ENCODE peak calls at places on chromosomes 1 and 21, in five cellular contexts. V, F, X, L and B are unnamed samples.

GRCh38 chr1:174968750-174969244 is 30.9 kb upstream of the CACYBP start:
- DNase-seq in L (no peak), X (no peak), V (no peak), F (no peak), B (no peak)

GRCh38 chr1:9848022-9848421 is 24.3 kb upstream of the CLSTN1 start:
- DNase-seq in L (no peak), V (no peak), F (peak), X (no peak), B (no peak)

GRCh38 chr1:50156241-50157010 is 47.7 kb downstream of the ELAVL4 start:
- DNase-seq in X (no peak), V (no peak), F (no peak), L (no peak), B (no peak)

GRCh38 chr1:112712701-112713128 is 2.4 kb downstream of the PPM1J start:
- DNase-seq in F (no peak), L (no peak), X (no peak), V (no peak), B (no peak)

GRCh38 chr1:13829152-13829769 is 129.3 kb downstream of the PRDM2 start:
- DNase-seq in X (no peak), V (peak), L (peak), F (peak), B (no peak)

GRCh38 chr1:166915941-166916340 is 39.9 kb upstream of the TADA1 start:
- DNase-seq in F (no peak), L (no peak), V (no peak), X (no peak), B (no peak)

GRCh38 chr1:99727575-99728190 is 38.8 kb downstream of the FRRS1 start:
- DNase-seq in V (no peak), X (no peak), L (no peak), F (no peak), B (no peak)

GRCh38 chr1:71792264-71792663 is 490.1 kb downstream of the NEGR1 start:
- DNase-seq in V (no peak), L (no peak), F (no peak), X (no peak), B (no peak)

GRCh38 chr1:3142236-3142635 is 73.2 kb downstream of the PRDM16 start:
- DNase-seq in F (no peak), X (no peak), L (no peak), V (no peak), B (no peak)

GRCh38 chr1:200233393-200233792 is 176.4 kb downstream of the ZNF281 start:
- DNase-seq in L (no peak), X (no peak), F (no peak), V (no peak), B (no peak)

GRCh38 chr1:37851782-37852210 is 7.6 kb downstream of the MTF1 start:
- DNase-seq in X (no peak), F (no peak), V (no peak), L (no peak), B (no peak)

GRCh38 chr1:221510793-221511503 is 230.9 kb downstream of the DUSP10 start:
- DNase-seq in L (no peak), X (no peak), V (no peak), F (no peak), B (no peak)

GRCh38 chr21:31397515-31397926 is 53.5 kb upstream of the TIAM1 start:
- DNase-seq in F (no peak), X (no peak), L (peak), V (no peak), B (no peak)

GRCh38 chr1:244046907-244047738 is 4.0 kb upstream of the ZBTB18 start:
- DNase-seq in X (no peak), V (no peak), L (no peak), F (no peak), B (peak)

GRCh38 chr1:230303822-230304221 is 122.3 kb downstream of the PGBD5 start:
- DNase-seq in X (no peak), V (no peak), L (no peak), F (no peak), B (no peak)

GRCh38 chr1:7473223-7474142 is 297.6 kb upstream of the VAMP3 start:
- DNase-seq in L (no peak), F (no peak), X (no peak), V (no peak), B (no peak)

GRCh38 chr1:207221934-207222351 is 99.5 kb upstream of the CD55 start:
- DNase-seq in L (no peak), F (no peak), X (no peak), V (no peak), B (no peak)

GRCh38 chr1:203534526-203534925 is 40.6 kb downstream of the OPTC start:
- DNase-seq in X (peak), V (no peak), F (peak), L (peak), B (no peak)

GRCh38 chr1:226202246-226202645 is 15.7 kb upstream of the ACBD3 start:
- DNase-seq in X (no peak), L (no peak), F (no peak), V (no peak), B (no peak)

GRCh38 chr1:226203237-226203636 is 16.7 kb upstream of the ACBD3 start:
- DNase-seq in L (no peak), X (no peak), F (no peak), V (no peak), B (no peak)

GRCh38 chr1:226199971-226200370 is 13.4 kb upstream of the ACBD3 start:
- DNase-seq in X (no peak), V (no peak), F (no peak), L (no peak), B (no peak)

GRCh38 chr1:226203693-226204092 is 17.2 kb upstream of the ACBD3 start:
- DNase-seq in X (no peak), L (no peak), V (no peak), F (no peak), B (no peak)

GRCh38 chr1:226201029-226201593 is 14.6 kb upstream of the ACBD3 start:
- DNase-seq in X (no peak), V (no peak), F (no peak), L (peak), B (no peak)
- TF ChIP-seq CTCF in X (no peak), V (no peak), F (no peak), L (no peak), B (no peak)

GRCh38 chr1:209207701-209208286 is 375.7 kb upstream of the CAMK1G start:
- DNase-seq in L (peak), V (no peak), X (peak), F (peak), B (no peak)
- TF ChIP-seq POLR2AphosphoS5 in L (no peak), V (no peak), X (no peak), F (peak), B (no peak)

GRCh38 chr1:18304151-18304869 is 176.4 kb upstream of the KLHDC7A start:
- DNase-seq in X (no peak), F (no peak), L (no peak), V (no peak), B (no peak)

GRCh38 chr1:18305182-18305795 is 175.4 kb upstream of the KLHDC7A start:
- DNase-seq in F (no peak), X (no peak), V (no peak), L (no peak), B (no peak)

GRCh38 chr1:18300376-18300775 is 180.4 kb upstream of the KLHDC7A start:
- DNase-seq in L (no peak), V (no peak), F (no peak), X (no peak), B (no peak)

GRCh38 chr1:18299441-18300338 is 181.0 kb upstream of the KLHDC7A start:
- DNase-seq in F (no peak), L (no peak), X (no peak), V (no peak), B (peak)

GRCh38 chr1:18302788-18303413 is 177.8 kb upstream of the KLHDC7A start:
- DNase-seq in X (no peak), L (no peak), V (no peak), F (no peak), B (no peak)
- TF ChIP-seq CTCF in X (no peak), L (peak), V (no peak), F (peak), B (peak)

DNA sequence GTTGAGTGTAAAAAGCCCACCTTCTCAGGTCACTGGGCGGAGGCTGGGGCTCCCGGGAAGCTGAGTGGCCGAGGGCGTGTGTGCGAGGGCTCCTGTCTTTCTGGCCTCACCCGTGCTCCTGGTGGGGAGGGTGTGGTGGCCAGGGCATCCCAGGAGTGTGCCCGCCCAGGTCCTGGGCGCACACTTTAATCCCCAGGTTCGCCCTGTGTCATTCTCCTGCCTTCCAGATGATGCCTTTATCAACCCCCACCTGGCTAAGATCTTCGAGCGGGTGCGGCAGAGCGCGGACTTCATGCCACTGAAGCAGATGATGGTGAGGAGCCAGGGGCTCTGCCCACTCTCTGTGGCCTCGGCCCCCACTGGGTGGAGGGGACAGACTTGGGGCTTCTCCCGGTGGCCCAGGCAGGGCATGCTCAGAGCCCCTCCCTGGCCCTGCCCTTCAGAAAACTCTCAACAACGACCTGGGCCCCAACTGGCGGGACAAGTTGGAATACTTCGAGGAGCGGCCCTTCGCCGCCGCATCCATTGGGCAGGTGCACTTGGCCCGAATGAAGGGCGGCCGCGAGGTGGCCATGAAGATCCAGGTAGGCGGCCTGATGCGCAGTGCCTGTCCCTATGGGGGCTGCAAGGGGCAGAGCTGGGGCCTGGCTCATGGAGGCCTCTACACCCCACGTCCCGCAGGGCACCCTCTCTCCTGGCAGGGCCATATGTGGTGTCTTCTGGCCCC is 42.5 kb downstream of the COQ8A start:
- DNase-seq in F (no peak), X (peak), V (peak), L (no peak), B (no peak)
- TF ChIP-seq POLR2AphosphoS5 in F (no peak), X (no peak), V (no peak), L (no peak), B (no peak)

GRCh38 chr21:14862794-14863720 is 201.7 kb downstream of the NRIP1 start:
- DNase-seq in L (no peak), X (no peak), F (no peak), V (no peak), B (no peak)
- TF ChIP-seq CTCF in L (peak), X (peak), F (peak), V (no peak), B (peak)

DNA sequence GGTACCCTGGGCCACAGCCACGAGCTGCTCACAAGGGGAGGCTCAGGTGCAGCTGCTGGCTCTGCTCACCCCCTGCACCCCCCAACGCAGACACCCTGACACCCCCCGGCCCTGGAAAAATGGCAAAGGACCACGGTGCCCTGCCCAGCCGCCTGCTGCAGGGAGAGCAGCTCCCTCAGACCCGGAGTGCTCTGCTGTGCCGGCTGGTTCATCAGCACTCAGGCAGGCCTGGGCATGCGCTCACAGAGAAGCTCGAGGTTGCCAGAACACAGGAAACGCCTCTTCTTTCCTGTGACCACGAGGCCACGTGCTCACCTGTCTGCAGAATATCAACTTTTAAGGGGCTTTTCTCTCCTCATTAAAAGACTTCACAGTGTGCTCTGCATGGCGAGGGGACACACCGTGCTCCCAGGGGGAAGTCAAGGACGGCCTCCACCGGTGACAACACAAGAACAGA is 4.3 kb upstream of the C1QTNF12 start:
- DNase-seq in L (no peak), V (no peak), X (no peak), F (no peak), B (no peak)
- TF ChIP-seq POLR2AphosphoS5 in L (no peak), V (no peak), X (no peak), F (no peak), B (no peak)

DNA sequence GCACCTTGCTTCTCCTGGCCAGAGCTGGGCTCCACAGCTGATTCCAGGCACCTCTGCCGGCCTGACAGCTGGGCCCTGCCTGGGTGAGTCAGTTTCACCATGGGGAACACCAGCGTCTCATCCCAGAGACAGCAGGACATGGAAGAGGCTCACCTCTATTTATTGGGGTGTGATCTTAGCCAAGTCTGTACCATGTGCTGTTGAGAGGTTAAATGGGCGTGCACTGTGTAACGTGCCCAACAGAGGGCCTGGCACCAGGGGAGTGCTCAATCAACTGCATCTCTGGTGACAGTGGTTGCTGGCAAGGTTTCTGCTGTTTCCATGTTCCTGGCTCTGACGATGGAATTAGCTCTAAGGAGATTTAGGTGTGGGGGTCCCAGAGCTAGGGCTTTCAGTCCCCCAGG is 890 bp downstream of the CPLANE2 start:
- DNase-seq in V (no peak), L (peak), X (no peak), F (peak), B (no peak)
- TF ChIP-seq CTCF in V (peak), L (peak), X (peak), F (no peak), B (no peak)

DNA sequence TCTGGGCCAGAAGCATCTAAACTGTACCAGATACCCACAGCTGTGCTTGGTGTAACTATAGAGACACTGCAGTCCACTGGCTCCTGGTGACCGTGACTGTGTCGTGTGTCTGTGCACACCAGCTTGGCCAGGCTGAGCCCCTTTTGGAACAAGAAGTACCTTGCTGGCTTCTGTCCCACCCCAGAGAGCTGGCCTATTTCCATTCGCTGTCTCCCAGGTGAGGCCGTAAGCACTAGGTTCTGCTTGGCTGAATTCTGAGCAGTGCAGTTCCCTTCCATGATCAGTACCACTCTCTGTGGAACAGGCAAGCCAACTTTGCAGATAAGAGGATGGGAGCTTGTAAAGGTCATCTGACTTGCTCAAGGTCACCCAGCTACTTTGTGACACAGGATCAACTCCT is 119.9 kb upstream of the DNAH14 start:
- DNase-seq in L (no peak), V (no peak), F (no peak), X (no peak), B (no peak)
- TF ChIP-seq POLR2AphosphoS5 in L (no peak), V (no peak), F (no peak), X (no peak), B (no peak)